ENCODE peak calls at places on chromosomes 16 and 17, in five cellular contexts. L is esophagus squamous epithelium; W is activated T-cell treated with anti-CD3 and anti-CD28 coated beads, Interleukin-2, amount 50 U/mL, for 72 hours; Z is naive thymus-derived CD8-positive, alpha-beta T cell; I is CMK. J is an unnamed sample.
A peak's percentile ranks its signal among the peaks of the same experiment; 100 is the strongest.

GRCh38 chr17:80455328-80455710 is 21.1 kb downstream of the NPTX1 start:
- DNase-seq in L (no peak), W (peak; percentile 49), Z (peak; percentile 23), I (no peak), J (no peak)

GRCh38 chr16:74607310-74607966 is 524 bp upstream of the GLG1 start:
- DNase-seq in L (no peak), W (no peak), Z (no peak), I (no peak), J (no peak)

GRCh38 chr16:85316321-85316919 is 204.1 kb upstream of the CIBAR2 start:
- DNase-seq in L (no peak), W (peak; percentile 68), Z (no peak), I (peak; percentile 89), J (no peak)

GRCh38 chr17:67322039-67322787 is 44.2 kb downstream of the PSMD12 start:
- DNase-seq in L (no peak), W (no peak), Z (no peak), I (no peak), J (no peak)

GRCh38 chr16:81071816-81072215 is 5.2 kb downstream of the C16orf46 start:
- DNase-seq in L (no peak), W (no peak), Z (no peak), I (no peak), J (no peak)

GRCh38 chr16:53775106-53775820 is 71.3 kb downstream of the FTO start:
- DNase-seq in L (no peak), W (no peak), Z (no peak), I (no peak), J (no peak)

GRCh38 chr17:59074494-59074893 is 32.2 kb downstream of the TRIM37 start:
- DNase-seq in L (no peak), W (no peak), Z (no peak), I (no peak), J (no peak)

GRCh38 chr16:77223184-77223583 is 24.0 kb downstream of the SYCE1L start:
- DNase-seq in L (no peak), W (peak; percentile 29), Z (no peak), I (no peak), J (no peak)

GRCh38 chr17:5179003-5179402 is 12.7 kb downstream of the ZNF594 start:
- DNase-seq in L (no peak), W (no peak), Z (no peak), I (no peak), J (no peak)

GRCh38 chr16:49760815-49761214 is 95.1 kb downstream of the ZNF423 start:
- DNase-seq in L (no peak), W (no peak), Z (no peak), I (no peak), J (no peak)

GRCh38 chr16:4696905-4697866 is 3.8 kb downstream of the NUDT16L1 start:
- DNase-seq in L (no peak), W (no peak), Z (no peak), I (no peak), J (no peak)

GRCh38 chr17:1073241-1073962 is 76.5 kb downstream of the TIMM22 start:
- DNase-seq in L (no peak), W (no peak), Z (no peak), I (no peak), J (no peak)

GRCh38 chr17:28348979-28349378 is 8.3 kb downstream of the POLDIP2 start:
- DNase-seq in L (no peak), W (no peak), Z (no peak), I (no peak), J (no peak)

GRCh38 chr16:88405325-88406060 is 22.7 kb downstream of the ZNF469 start:
- DNase-seq in L (no peak), W (no peak), Z (no peak), I (no peak), J (no peak)

GRCh38 chr17:5921919-5922318 is 148.3 kb upstream of the WSCD1 start:
- DNase-seq in L (no peak), W (no peak), Z (no peak), I (no peak), J (no peak)

GRCh38 chr17:75404223-75404738 is 1.2 kb downstream of the GRB2 start:
- DNase-seq in L (no peak), W (peak; percentile 62), Z (peak; percentile 27), I (no peak), J (peak; percentile 47)

GRCh38 chr17:33099906-33100305 is 108.3 kb downstream of the SPACA3 start:
- DNase-seq in L (no peak), W (no peak), Z (no peak), I (no peak), J (no peak)

GRCh38 chr17:4258867-4259266 is 4.9 kb downstream of the ANKFY1 start:
- DNase-seq in L (no peak), W (no peak), Z (no peak), I (no peak), J (no peak)